ENCODE peak calls at places on chromosome 12, in ten cellular contexts. One of them, this sample, is unnamed.

GRCh38 chr12:19739195-19739776 is 300.0 kb downstream of the AEBP2 start:
- DNase-seq in neural progenitor cell: peak; percentile 61
- DNase-seq in heart left ventricle: peak; percentile 39
- DNase-seq in AG04450: peak; percentile 38
- DNase-seq in dorsolateral prefrontal cortex: no peak
- DNase-seq in mammary epithelial cell: peak; percentile 33
- DNase-seq in psoas muscle: no peak
- DNase-seq in tibial nerve: peak; percentile 87
- DNase-seq in lower lobe of right lung: no peak
- DNase-seq in cardiac muscle cell: peak; percentile 63
- DNase-seq in this sample: peak; percentile 21

GRCh38 chr12:86283607-86284006 is 27.4 kb upstream of the MGAT4C start:
- DNase-seq in cardiac muscle cell: peak; percentile 13
- DNase-seq in neural progenitor cell: no peak
- DNase-seq in tibial nerve: no peak
- DNase-seq in mammary epithelial cell: no peak
- DNase-seq in AG04450: no peak
- DNase-seq in heart left ventricle: no peak
- DNase-seq in dorsolateral prefrontal cortex: no peak
- DNase-seq in lower lobe of right lung: no peak
- DNase-seq in psoas muscle: no peak
- DNase-seq in this sample: no peak

GRCh38 chr12:102067574-102068258 is 5.9 kb upstream of the WASHC3 start:
- DNase-seq in dorsolateral prefrontal cortex: no peak
- DNase-seq in lower lobe of right lung: no peak
- DNase-seq in neural progenitor cell: no peak
- DNase-seq in psoas muscle: no peak
- DNase-seq in tibial nerve: no peak
- DNase-seq in cardiac muscle cell: no peak
- DNase-seq in heart left ventricle: no peak
- DNase-seq in mammary epithelial cell: no peak
- DNase-seq in AG04450: no peak
- DNase-seq in this sample: no peak

GRCh38 chr12:3458041-3458440 is 33.0 kb upstream of the PRMT8 start:
- DNase-seq in mammary epithelial cell: peak; percentile 99
- DNase-seq in lower lobe of right lung: no peak
- DNase-seq in dorsolateral prefrontal cortex: no peak
- DNase-seq in neural progenitor cell: no peak
- DNase-seq in cardiac muscle cell: no peak
- DNase-seq in AG04450: no peak
- DNase-seq in psoas muscle: no peak
- DNase-seq in heart left ventricle: no peak
- DNase-seq in tibial nerve: no peak
- DNase-seq in this sample: peak; percentile 81

GRCh38 chr12:45050751-45051489 is at the start of gene DBX2:
- DNase-seq in heart left ventricle: no peak
- DNase-seq in cardiac muscle cell: peak; percentile 52
- DNase-seq in AG04450: no peak
- DNase-seq in dorsolateral prefrontal cortex: peak; percentile 13
- DNase-seq in lower lobe of right lung: peak; percentile 29
- DNase-seq in tibial nerve: no peak
- DNase-seq in mammary epithelial cell: no peak
- DNase-seq in psoas muscle: peak; percentile 51
- DNase-seq in neural progenitor cell: peak; percentile 72
- DNase-seq in this sample: no peak

GRCh38 chr12:49342914-49343731 is 3.6 kb upstream of the DNAJC22 start:
- DNase-seq in neural progenitor cell: no peak
- DNase-seq in tibial nerve: no peak
- DNase-seq in cardiac muscle cell: no peak
- DNase-seq in dorsolateral prefrontal cortex: no peak
- DNase-seq in heart left ventricle: no peak
- DNase-seq in AG04450: no peak
- DNase-seq in psoas muscle: no peak
- DNase-seq in lower lobe of right lung: no peak
- DNase-seq in mammary epithelial cell: no peak
- DNase-seq in this sample: no peak

GRCh38 chr12:102232446-102232845 is 34.8 kb upstream of the PMCH start:
- DNase-seq in lower lobe of right lung: no peak
- DNase-seq in mammary epithelial cell: no peak
- DNase-seq in heart left ventricle: peak; percentile 5
- DNase-seq in neural progenitor cell: no peak
- DNase-seq in psoas muscle: no peak
- DNase-seq in tibial nerve: peak; percentile 8
- DNase-seq in AG04450: no peak
- DNase-seq in cardiac muscle cell: peak; percentile 46
- DNase-seq in dorsolateral prefrontal cortex: no peak
- DNase-seq in this sample: no peak

GRCh38 chr12:110426300-110426910 is 22.9 kb upstream of the ANAPC7 start:
- DNase-seq in psoas muscle: no peak
- DNase-seq in heart left ventricle: no peak
- DNase-seq in cardiac muscle cell: no peak
- DNase-seq in mammary epithelial cell: no peak
- DNase-seq in dorsolateral prefrontal cortex: no peak
- DNase-seq in neural progenitor cell: no peak
- DNase-seq in lower lobe of right lung: no peak
- DNase-seq in tibial nerve: no peak
- DNase-seq in AG04450: no peak
- DNase-seq in this sample: no peak

GRCh38 chr12:16602412-16602811 is 3.5 kb downstream of the LMO3 start:
- DNase-seq in mammary epithelial cell: no peak
- DNase-seq in cardiac muscle cell: peak; percentile 10
- DNase-seq in dorsolateral prefrontal cortex: no peak
- DNase-seq in heart left ventricle: no peak
- DNase-seq in tibial nerve: no peak
- DNase-seq in neural progenitor cell: peak; percentile 20
- DNase-seq in psoas muscle: no peak
- DNase-seq in AG04450: no peak
- DNase-seq in lower lobe of right lung: no peak
- DNase-seq in this sample: no peak

GRCh38 chr12:117854339-117855012 is 114.3 kb downstream of the KSR2 start:
- DNase-seq in tibial nerve: no peak
- DNase-seq in AG04450: no peak
- DNase-seq in heart left ventricle: no peak
- DNase-seq in psoas muscle: no peak
- DNase-seq in mammary epithelial cell: peak; percentile 28
- DNase-seq in neural progenitor cell: peak; percentile 81
- DNase-seq in dorsolateral prefrontal cortex: peak; percentile 38
- DNase-seq in lower lobe of right lung: no peak
- DNase-seq in cardiac muscle cell: peak; percentile 63
- DNase-seq in this sample: peak; percentile 48

GRCh38 chr12:12056951-12057350 is 13.8 kb upstream of the BCL2L14 start:
- DNase-seq in tibial nerve: no peak
- DNase-seq in cardiac muscle cell: no peak
- DNase-seq in AG04450: no peak
- DNase-seq in neural progenitor cell: no peak
- DNase-seq in heart left ventricle: no peak
- DNase-seq in mammary epithelial cell: no peak
- DNase-seq in psoas muscle: no peak
- DNase-seq in lower lobe of right lung: no peak
- DNase-seq in dorsolateral prefrontal cortex: no peak
- DNase-seq in this sample: no peak

GRCh38 chr12:32532951-32533350 is 133.6 kb downstream of the FGD4 start:
- DNase-seq in lower lobe of right lung: no peak
- DNase-seq in heart left ventricle: no peak
- DNase-seq in dorsolateral prefrontal cortex: no peak
- DNase-seq in cardiac muscle cell: no peak
- DNase-seq in mammary epithelial cell: no peak
- DNase-seq in AG04450: no peak
- DNase-seq in neural progenitor cell: peak; percentile 16
- DNase-seq in tibial nerve: no peak
- DNase-seq in psoas muscle: no peak
- DNase-seq in this sample: no peak

DNA sequence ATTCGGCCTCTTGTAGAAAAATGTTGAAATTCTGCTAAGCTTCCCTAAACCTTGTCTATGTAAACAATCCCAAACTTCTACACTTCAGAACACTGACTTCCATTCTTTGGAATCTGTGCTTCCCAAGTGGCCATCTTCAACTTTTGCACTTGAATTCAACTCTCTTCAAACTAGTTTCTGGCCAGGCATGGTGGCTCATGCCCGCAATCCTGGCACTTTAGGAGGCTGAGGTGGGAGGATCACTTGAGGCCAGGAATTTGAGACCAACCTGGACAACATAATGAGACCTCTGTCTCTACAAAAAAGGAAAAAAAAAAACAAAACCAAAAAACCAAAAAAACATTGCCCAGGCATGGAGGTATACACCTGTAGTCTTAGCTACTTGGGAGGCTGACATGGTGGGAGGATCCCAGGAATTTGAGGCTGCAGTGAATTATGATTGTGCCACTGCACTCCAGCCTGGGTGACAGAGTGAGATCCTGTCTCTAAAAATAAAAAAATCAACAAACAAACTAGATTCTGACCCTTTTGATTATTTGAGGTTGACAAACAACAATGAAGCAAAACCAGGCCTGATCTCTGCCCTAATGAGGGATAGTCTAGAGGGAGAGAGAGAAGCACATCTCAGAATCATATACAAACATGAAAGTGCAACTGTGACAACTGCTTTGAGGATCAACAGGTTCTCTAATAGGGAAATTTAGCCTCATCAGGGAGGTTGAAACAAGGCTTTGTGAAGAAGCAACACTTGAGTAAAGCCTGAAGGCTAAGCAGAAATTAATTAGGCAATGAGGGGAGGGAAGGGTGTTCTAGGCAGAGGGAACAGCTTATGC is 11.6 kb upstream of the C12orf75 start:
- DNase-seq in cardiac muscle cell: no peak
- DNase-seq in tibial nerve: no peak
- DNase-seq in dorsolateral prefrontal cortex: no peak
- DNase-seq in psoas muscle: no peak
- DNase-seq in neural progenitor cell: no peak
- DNase-seq in AG04450: no peak
- DNase-seq in heart left ventricle: no peak
- DNase-seq in lower lobe of right lung: no peak
- DNase-seq in mammary epithelial cell: no peak
- DNase-seq in this sample: no peak
- TF ChIP-seq CTCF in cardiac muscle cell: no peak
- TF ChIP-seq CTCF in tibial nerve: no peak
- TF ChIP-seq CTCF in dorsolateral prefrontal cortex: no peak
- TF ChIP-seq CTCF in psoas muscle: no peak
- TF ChIP-seq CTCF in neural progenitor cell: no peak
- TF ChIP-seq CTCF in AG04450: no peak
- TF ChIP-seq CTCF in heart left ventricle: no peak
- TF ChIP-seq CTCF in lower lobe of right lung: no peak
- TF ChIP-seq CTCF in mammary epithelial cell: no peak
- TF ChIP-seq CTCF in this sample: no peak

DNA sequence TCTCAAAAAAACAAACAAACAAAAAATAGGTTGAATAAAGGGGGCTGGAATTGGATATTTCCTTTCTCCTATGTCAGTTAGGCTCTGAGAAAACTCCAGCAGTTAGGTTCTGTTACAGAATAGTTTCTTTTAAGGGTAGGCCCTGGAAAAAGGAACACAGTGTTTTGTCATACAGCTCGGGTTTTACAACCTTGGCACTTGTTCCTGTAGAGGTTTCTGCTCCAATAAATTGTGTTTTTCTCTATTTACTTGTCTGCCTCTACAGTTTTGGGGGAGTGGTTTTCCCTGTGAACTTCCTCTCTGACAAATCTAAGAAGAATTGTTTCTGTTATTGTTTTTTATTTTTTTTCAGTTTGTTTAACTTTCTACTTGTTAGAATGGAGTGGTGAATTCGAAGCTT is 167.6 kb downstream of the ACSS3 start:
- DNase-seq in tibial nerve: no peak
- DNase-seq in cardiac muscle cell: no peak
- DNase-seq in psoas muscle: no peak
- DNase-seq in neural progenitor cell: no peak
- DNase-seq in AG04450: no peak
- DNase-seq in lower lobe of right lung: no peak
- DNase-seq in heart left ventricle: no peak
- DNase-seq in mammary epithelial cell: no peak
- DNase-seq in dorsolateral prefrontal cortex: no peak
- DNase-seq in this sample: no peak
- H3K27ac ChIP-seq in tibial nerve: peak overlapping the region; percentile 56
- H3K27ac ChIP-seq in cardiac muscle cell: peak overlapping the region; percentile 83
- H3K27ac ChIP-seq in psoas muscle: no peak overlapping the region
- H3K27ac ChIP-seq in neural progenitor cell: peak overlapping the region; percentile 64
- H3K27ac ChIP-seq in AG04450: no peak overlapping the region
- H3K27ac ChIP-seq in lower lobe of right lung: no peak overlapping the region
- H3K27ac ChIP-seq in heart left ventricle: no peak overlapping the region
- H3K27ac ChIP-seq in mammary epithelial cell: no peak overlapping the region
- H3K27ac ChIP-seq in dorsolateral prefrontal cortex: no peak overlapping the region
- H3K27ac ChIP-seq in this sample: no peak overlapping the region

GRCh38 chr12:107267604-107268003 is 174.3 kb upstream of the CRY1 start:
- DNase-seq in psoas muscle: no peak
- DNase-seq in dorsolateral prefrontal cortex: no peak
- DNase-seq in mammary epithelial cell: no peak
- DNase-seq in AG04450: no peak
- DNase-seq in cardiac muscle cell: no peak
- DNase-seq in tibial nerve: no peak
- DNase-seq in heart left ventricle: no peak
- DNase-seq in neural progenitor cell: no peak
- DNase-seq in lower lobe of right lung: no peak
- DNase-seq in this sample: no peak
- TF ChIP-seq CTCF in psoas muscle: no peak
- TF ChIP-seq CTCF in dorsolateral prefrontal cortex: no peak
- TF ChIP-seq CTCF in mammary epithelial cell: no peak
- TF ChIP-seq CTCF in AG04450: no peak
- TF ChIP-seq CTCF in cardiac muscle cell: no peak
- TF ChIP-seq CTCF in tibial nerve: no peak
- TF ChIP-seq CTCF in heart left ventricle: no peak
- TF ChIP-seq CTCF in neural progenitor cell: no peak
- TF ChIP-seq CTCF in lower lobe of right lung: no peak
- TF ChIP-seq CTCF in this sample: no peak

GRCh38 chr12:59115995-59116394 is 195.7 kb upstream of the LRIG3 start:
- DNase-seq in AG04450: no peak
- DNase-seq in cardiac muscle cell: no peak
- DNase-seq in lower lobe of right lung: no peak
- DNase-seq in dorsolateral prefrontal cortex: no peak
- DNase-seq in tibial nerve: no peak
- DNase-seq in neural progenitor cell: no peak
- DNase-seq in mammary epithelial cell: no peak
- DNase-seq in heart left ventricle: no peak
- DNase-seq in psoas muscle: no peak
- DNase-seq in this sample: no peak

GRCh38 chr12:59119676-59120075 is 199.4 kb upstream of the LRIG3 start:
- DNase-seq in mammary epithelial cell: peak; percentile 51
- DNase-seq in dorsolateral prefrontal cortex: no peak
- DNase-seq in AG04450: no peak
- DNase-seq in tibial nerve: no peak
- DNase-seq in lower lobe of right lung: no peak
- DNase-seq in heart left ventricle: no peak
- DNase-seq in neural progenitor cell: no peak
- DNase-seq in cardiac muscle cell: no peak
- DNase-seq in psoas muscle: no peak
- DNase-seq in this sample: peak; percentile 7

GRCh38 chr12:59118356-59118755 is 198.1 kb upstream of the LRIG3 start:
- DNase-seq in neural progenitor cell: no peak
- DNase-seq in tibial nerve: no peak
- DNase-seq in heart left ventricle: no peak
- DNase-seq in psoas muscle: no peak
- DNase-seq in mammary epithelial cell: no peak
- DNase-seq in AG04450: no peak
- DNase-seq in cardiac muscle cell: no peak
- DNase-seq in lower lobe of right lung: no peak
- DNase-seq in dorsolateral prefrontal cortex: no peak
- DNase-seq in this sample: no peak

GRCh38 chr12:59122784-59123183 is 202.5 kb upstream of the LRIG3 start:
- DNase-seq in psoas muscle: no peak
- DNase-seq in tibial nerve: peak; percentile 7
- DNase-seq in heart left ventricle: no peak
- DNase-seq in AG04450: no peak
- DNase-seq in mammary epithelial cell: no peak
- DNase-seq in dorsolateral prefrontal cortex: no peak
- DNase-seq in neural progenitor cell: no peak
- DNase-seq in cardiac muscle cell: no peak
- DNase-seq in lower lobe of right lung: no peak
- DNase-seq in this sample: no peak

GRCh38 chr12:59121466-59121865 is 201.2 kb upstream of the LRIG3 start:
- DNase-seq in psoas muscle: no peak
- DNase-seq in cardiac muscle cell: no peak
- DNase-seq in dorsolateral prefrontal cortex: no peak
- DNase-seq in lower lobe of right lung: no peak
- DNase-seq in AG04450: no peak
- DNase-seq in heart left ventricle: no peak
- DNase-seq in tibial nerve: no peak
- DNase-seq in neural progenitor cell: no peak
- DNase-seq in mammary epithelial cell: no peak
- DNase-seq in this sample: no peak
- H3K27ac ChIP-seq in psoas muscle: no peak overlapping the region
- H3K27ac ChIP-seq in cardiac muscle cell: no peak overlapping the region
- H3K27ac ChIP-seq in dorsolateral prefrontal cortex: no peak overlapping the region
- H3K27ac ChIP-seq in lower lobe of right lung: no peak overlapping the region
- H3K27ac ChIP-seq in AG04450: no peak overlapping the region
- H3K27ac ChIP-seq in heart left ventricle: no peak overlapping the region
- H3K27ac ChIP-seq in tibial nerve: no peak overlapping the region
- H3K27ac ChIP-seq in neural progenitor cell: no peak overlapping the region
- H3K27ac ChIP-seq in mammary epithelial cell: no peak overlapping the region
- H3K27ac ChIP-seq in this sample: no peak overlapping the region